ENCODE peak calls at places on chromosome 6, in nine cellular contexts. I is stimulated activated CD4-positive, alpha-beta T cell treated with anti-CD3 and anti-CD28 coated beads, Interleukin-1b, Interleukin-23, amount 100 ng/mL, for 24 hours; R is AG04450; Y is globus pallidus; K is CD8-positive, alpha-beta memory T cell; J is SK-N-SH; O is GM20000; N is GDM1; V is lower lobe of right lung. H is an unnamed sample.

GRCh38 chr6:26300828-26301227 is 64.2 kb upstream of the BTN3A2 start:
- DNase-seq in I (no peak), R (no peak), Y (no peak), K (no peak), J (no peak), O (no peak), N (no peak), V (no peak), H (no peak)

GRCh38 chr6:27785297-27785696 is 126.9 kb downstream of the OR2B2 start:
- DNase-seq in I (no peak), R (no peak), Y (no peak), K (no peak), J (no peak), O (no peak), N (no peak), V (no peak), H (no peak)

GRCh38 chr6:124870611-124871201 is 91.5 kb upstream of the RNF217 start:
- DNase-seq in I (no peak), R (peak), Y (peak), K (no peak), J (peak), O (no peak), N (no peak), V (no peak), H (no peak)

GRCh38 chr6:58290177-58290576 is 972.7 kb downstream of the PRIM2 start:
- DNase-seq in I (no peak), R (no peak), Y (no peak), K (no peak), J (no peak), O (no peak), N (no peak), V (no peak), H (no peak)

GRCh38 chr6:85660181-85660611 is 17.5 kb upstream of the SYNCRIP start:
- DNase-seq in I (no peak), R (peak), Y (no peak), K (no peak), J (peak), O (no peak), N (no peak), V (no peak), H (no peak)

GRCh38 chr6:150336299-150336698 is 32.5 kb upstream of the IYD start:
- DNase-seq in I (no peak), R (no peak), Y (no peak), K (no peak), J (no peak), O (peak), N (no peak), V (no peak), H (no peak)

GRCh38 chr6:147758305-147758704 is 249.8 kb downstream of the SAMD5 start:
- DNase-seq in I (no peak), R (no peak), Y (no peak), K (no peak), J (no peak), O (no peak), N (no peak), V (no peak), H (no peak)

GRCh38 chr6:163404825-163405265 is 9.7 kb upstream of the QKI start:
- DNase-seq in I (no peak), R (no peak), Y (peak), K (no peak), J (no peak), O (no peak), N (no peak), V (peak), H (no peak)

GRCh38 chr6:157535354-157536217 is 154.6 kb downstream of the ZDHHC14 start:
- DNase-seq in I (no peak), R (no peak), Y (no peak), K (no peak), J (no peak), O (peak), N (peak), V (no peak), H (no peak)

GRCh38 chr6:163250122-163250521 is 164.4 kb upstream of the QKI start:
- DNase-seq in I (no peak), R (no peak), Y (no peak), K (no peak), J (no peak), O (no peak), N (no peak), V (no peak), H (no peak)

GRCh38 chr6:21061892-21062291 is 527.6 kb downstream of the CDKAL1 start:
- DNase-seq in I (no peak), R (no peak), Y (no peak), K (no peak), J (no peak), O (no peak), N (no peak), V (no peak), H (no peak)

GRCh38 chr6:7823552-7823951 is 87.0 kb downstream of the TXNDC5 start:
- DNase-seq in I (no peak), R (no peak), Y (no peak), K (no peak), J (no peak), O (no peak), N (no peak), V (no peak), H (no peak)

GRCh38 chr6:127300411-127300810 is 33.7 kb downstream of the RNF146 start:
- DNase-seq in I (no peak), R (peak), Y (no peak), K (no peak), J (no peak), O (no peak), N (no peak), V (no peak), H (no peak)

GRCh38 chr6:5995705-5996686 is 10.7 kb downstream of the NRN1 start:
- DNase-seq in I (no peak), R (no peak), Y (no peak), K (no peak), J (peak), O (no peak), N (no peak), V (peak), H (no peak)

GRCh38 chr6:90610671-90611542 is 24.0 kb upstream of the MAP3K7 start:
- DNase-seq in I (no peak), R (no peak), Y (peak), K (no peak), J (peak), O (peak), N (peak), V (peak), H (no peak)

GRCh38 chr6:168099201-168100010 is 20.4 kb upstream of the FRMD1 start:
- DNase-seq in I (no peak), R (no peak), Y (no peak), K (no peak), J (peak), O (no peak), N (no peak), V (peak), H (no peak)

GRCh38 chr6:106063448-106063850 is 22.7 kb upstream of the PRDM1 start:
- DNase-seq in I (no peak), R (no peak), Y (no peak), K (no peak), J (no peak), O (no peak), N (no peak), V (no peak), H (no peak)

GRCh38 chr6:41733349-41733706 is 2.1 kb downstream of the TFEB start:
- DNase-seq in I (no peak), R (no peak), Y (peak), K (no peak), J (no peak), O (no peak), N (no peak), V (no peak), H (no peak)

GRCh38 chr6:100891079-100891478 is 9.9 kb upstream of the ASCC3 start:
- DNase-seq in I (no peak), R (no peak), Y (no peak), K (no peak), J (peak), O (no peak), N (no peak), V (no peak), H (no peak)

GRCh38 chr6:117227245-117227962 is 38.0 kb upstream of the VGLL2 start:
- DNase-seq in I (no peak), R (no peak), Y (no peak), K (no peak), J (no peak), O (no peak), N (no peak), V (no peak), H (no peak)

GRCh38 chr6:5223309-5223708 is 37.4 kb downstream of the LYRM4 start:
- DNase-seq in I (no peak), R (no peak), Y (no peak), K (no peak), J (no peak), O (no peak), N (no peak), V (no peak), H (no peak)

GRCh38 chr6:43181942-43182860 is at the start of gene CUL9:
- DNase-seq in I (peak), R (no peak), Y (peak), K (peak), J (peak), O (peak), N (peak), V (peak), H (peak)

GRCh38 chr6:165864925-165865324 is 201.9 kb upstream of the PDE10A start:
- DNase-seq in I (no peak), R (no peak), Y (no peak), K (no peak), J (no peak), O (no peak), N (no peak), V (no peak), H (no peak)

GRCh38 chr6:119129968-119130484 is 51.6 kb upstream of the FAM184A start:
- DNase-seq in I (no peak), R (no peak), Y (no peak), K (no peak), J (peak), O (no peak), N (no peak), V (no peak), H (no peak)

GRCh38 chr6:24489881-24490280 is 503 bp upstream of the GPLD1 start:
- DNase-seq in I (no peak), R (no peak), Y (no peak), K (no peak), J (no peak), O (no peak), N (no peak), V (no peak), H (no peak)

GRCh38 chr6:115838763-115839401 is 221.8 kb downstream of the FRK start:
- DNase-seq in I (no peak), R (no peak), Y (peak), K (no peak), J (peak), O (peak), N (no peak), V (no peak), H (no peak)

GRCh38 chr6:104623052-104623690 is 236.5 kb downstream of the HACE1 start:
- DNase-seq in I (no peak), R (no peak), Y (no peak), K (no peak), J (no peak), O (no peak), N (peak), V (no peak), H (no peak)

GRCh38 chr6:94511502-94512088 is 1065.7 kb upstream of the MANEA start:
- DNase-seq in I (no peak), R (no peak), Y (no peak), K (no peak), J (peak), O (no peak), N (no peak), V (no peak), H (no peak)

GRCh38 chr6:167290786-167291622 is at the start of gene UNC93A:
- DNase-seq in I (no peak), R (no peak), Y (no peak), K (no peak), J (no peak), O (no peak), N (no peak), V (no peak), H (no peak)

GRCh38 chr6:163943647-163944395 is 529.3 kb downstream of the QKI start:
- DNase-seq in I (no peak), R (no peak), Y (peak), K (no peak), J (no peak), O (no peak), N (no peak), V (no peak), H (no peak)

GRCh38 chr6:52969297-52969696 is 25.8 kb downstream of the GSTA4 start:
- DNase-seq in I (no peak), R (no peak), Y (no peak), K (no peak), J (no peak), O (no peak), N (no peak), V (no peak), H (no peak)

GRCh38 chr6:5892669-5893068 is 114.1 kb downstream of the NRN1 start:
- DNase-seq in I (no peak), R (no peak), Y (no peak), K (no peak), J (no peak), O (no peak), N (no peak), V (no peak), H (no peak)

GRCh38 chr6:10481101-10481500 is 40.0 kb upstream of the GCNT2 start:
- DNase-seq in I (no peak), R (no peak), Y (no peak), K (no peak), J (no peak), O (no peak), N (no peak), V (no peak), H (no peak)

GRCh38 chr6:128580224-128581110 is 60.1 kb upstream of the PTPRK start:
- DNase-seq in I (no peak), R (no peak), Y (no peak), K (no peak), J (no peak), O (no peak), N (no peak), V (no peak), H (no peak)

GRCh38 chr6:7243188-7243942 is 69.6 kb downstream of the SSR1 start:
- DNase-seq in I (peak), R (peak), Y (peak), K (no peak), J (peak), O (peak), N (peak), V (peak), H (no peak)